ENCODE peak calls at places on chromosome 18, in six cellular contexts. Q, H, D, R, K and W are unnamed samples.

GRCh38 chr18:9738266-9738969 is 30.3 kb downstream of the RAB31 start:
- DNase-seq in R (no peak), Q (no peak), K (no peak), H (no peak), D (no peak), W (no peak)

GRCh38 chr18:48735070-48735676 is 196.3 kb downstream of the CTIF start:
- DNase-seq in Q (no peak), R (no peak), D (no peak), H (no peak), K (no peak), W (peak)

GRCh38 chr18:3784949-3785348 is 335.0 kb downstream of the TGIF1 start:
- DNase-seq in Q (no peak), D (no peak), K (no peak), R (no peak), H (no peak), W (no peak)

GRCh38 chr18:32529737-32530420 is 59.2 kb upstream of the GAREM1 start:
- DNase-seq in K (no peak), D (no peak), R (no peak), H (no peak), Q (no peak), W (no peak)

GRCh38 chr18:10170375-10170774 is 256.6 kb downstream of the VAPA start:
- DNase-seq in D (no peak), H (no peak), Q (no peak), R (no peak), K (no peak), W (no peak)

GRCh38 chr18:76821356-76821874 is 942 bp upstream of the ZNF236 start:
- DNase-seq in K (no peak), R (no peak), Q (no peak), H (no peak), D (no peak), W (no peak)

GRCh38 chr18:13551841-13552733 is 174.3 kb downstream of the FAM210A start:
- DNase-seq in K (no peak), H (no peak), D (no peak), Q (no peak), R (no peak), W (no peak)

GRCh38 chr18:7946724-7947377 is 379.7 kb downstream of the PTPRM start:
- DNase-seq in H (no peak), Q (no peak), D (peak), R (peak), K (peak), W (peak)

GRCh38 chr18:427005-427404 is 73.5 kb downstream of the COLEC12 start:
- DNase-seq in Q (no peak), H (no peak), K (no peak), R (peak), D (no peak), W (no peak)

GRCh38 chr18:9944805-9945204 is 31.0 kb downstream of the VAPA start:
- DNase-seq in Q (no peak), H (no peak), R (no peak), D (no peak), K (no peak), W (no peak)

GRCh38 chr18:9403795-9404564 is 69.4 kb downstream of the TWSG1 start:
- DNase-seq in Q (no peak), H (no peak), K (no peak), D (no peak), R (no peak), W (peak)

GRCh38 chr18:35024965-35025364 is 16.2 kb upstream of the MAPRE2 start:
- DNase-seq in R (peak), K (no peak), H (no peak), D (no peak), Q (no peak), W (no peak)

GRCh38 chr18:21612125-21613100 is at the start of gene SNRPD1:
- DNase-seq in D (peak), K (peak), H (peak), Q (peak), R (peak), W (peak)